ENCODE peak calls at places on chromosomes 13 and 19, in seven cellular contexts. Q is AG09309, F is heart right ventricle, L is brain microvascular endothelial cell, U is transverse colon, A is gastrocnemius medialis, M is ovary. S is an unnamed sample.

GRCh38 chr13:46926856-46927625 is 30.2 kb upstream of the HTR2A start:
- DNase-seq in L (no peak), Q (peak), M (no peak), U (no peak), F (no peak), A (no peak), S (no peak)

GRCh38 chr13:100306042-100306441 is 217.1 kb downstream of the PCCA start:
- DNase-seq in L (no peak), A (no peak), U (no peak), M (no peak), F (no peak), Q (no peak), S (no peak)

GRCh38 chr19:1705367-1705766 is 47.9 kb upstream of the ONECUT3 start:
- DNase-seq in M (no peak), L (no peak), U (no peak), F (no peak), A (no peak), Q (no peak), S (no peak)

GRCh38 chr13:78595458-78595818 is 7.9 kb downstream of the POU4F1 start:
- DNase-seq in M (no peak), U (no peak), Q (no peak), A (no peak), F (no peak), L (no peak), S (no peak)

GRCh38 chr13:37090912-37091311 is 14.6 kb downstream of the CSNK1A1L start:
- DNase-seq in Q (no peak), M (no peak), U (no peak), A (no peak), L (no peak), F (no peak), S (no peak)

GRCh38 chr13:59425211-59425721 is 738.5 kb downstream of the DIAPH3 start:
- DNase-seq in M (no peak), A (no peak), U (no peak), F (no peak), L (peak), Q (peak), S (no peak)

GRCh38 chr19:15124572-15125231 is 17.5 kb downstream of the SYDE1 start:
- DNase-seq in A (no peak), U (peak), Q (no peak), F (no peak), M (no peak), L (no peak), S (no peak)

GRCh38 chr19:38211779-38212178 is 12.2 kb downstream of the DPF1 start:
- DNase-seq in F (no peak), M (no peak), Q (no peak), A (no peak), U (no peak), L (no peak), S (no peak)

GRCh38 chr19:30086916-30087315 is 144.9 kb downstream of the URI1 start:
- DNase-seq in M (no peak), U (no peak), L (no peak), Q (no peak), F (no peak), A (no peak), S (no peak)

GRCh38 chr19:18768997-18769891 is 21.9 kb downstream of the COMP start:
- DNase-seq in A (peak), M (no peak), F (no peak), Q (no peak), U (peak), L (no peak), S (no peak)

GRCh38 chr13:100667894-100668293 is 6.7 kb downstream of the TMTC4 start:
- DNase-seq in Q (no peak), M (no peak), A (no peak), L (no peak), F (no peak), U (no peak), S (no peak)

GRCh38 chr13:45082964-45083363 is 37.3 kb upstream of the GTF2F2 start:
- DNase-seq in M (no peak), A (no peak), F (no peak), L (peak), U (no peak), Q (peak), S (peak)

GRCh38 chr13:44014501-44014900 is 134.8 kb downstream of the LACC1 start:
- DNase-seq in Q (no peak), M (no peak), A (no peak), L (no peak), U (no peak), F (no peak), S (no peak)

GRCh38 chr13:42821437-42821836 is 40.1 kb downstream of the FAM216B start:
- DNase-seq in U (no peak), A (no peak), F (no peak), Q (peak), M (no peak), L (peak), S (peak)

GRCh38 chr13:45195421-45195820 is 5.4 kb downstream of the KCTD4 start:
- DNase-seq in Q (no peak), F (no peak), U (no peak), A (no peak), M (no peak), L (no peak), S (no peak)

GRCh38 chr19:2047449-2048103 is 3.5 kb downstream of the MKNK2 start:
- DNase-seq in M (peak), L (no peak), U (peak), Q (no peak), A (peak), F (peak), S (peak)

GRCh38 chr19:5155586-5156210 is 184.9 kb downstream of the PTPRS start:
- DNase-seq in L (no peak), U (no peak), A (peak), M (no peak), Q (no peak), F (no peak), S (no peak)

GRCh38 chr13:100644328-100644727 is 30.3 kb downstream of the TMTC4 start:
- DNase-seq in L (no peak), Q (no peak), M (no peak), A (no peak), F (no peak), U (no peak), S (no peak)

GRCh38 chr19:10654610-10655456 is 687 bp downstream of the ILF3 start:
- DNase-seq in F (peak), Q (no peak), U (peak), M (peak), A (no peak), L (no peak), S (peak)

GRCh38 chr13:110044521-110045200 is 258.3 kb upstream of the IRS2 start:
- DNase-seq in F (no peak), Q (peak), A (no peak), U (no peak), M (no peak), L (no peak), S (no peak)

GRCh38 chr13:60328073-60328472 is 68.9 kb upstream of the TDRD3 start:
- DNase-seq in A (no peak), L (no peak), U (no peak), Q (no peak), M (no peak), F (no peak), S (no peak)

GRCh38 chr13:97976551-97977375 is 23.3 kb downstream of the IPO5 start:
- DNase-seq in U (peak), L (no peak), A (peak), F (peak), M (peak), Q (no peak), S (peak)

GRCh38 chr13:111901301-111901905 is 165.5 kb upstream of the SOX1 start:
- DNase-seq in M (no peak), Q (no peak), A (no peak), L (no peak), U (no peak), F (no peak), S (no peak)

GRCh38 chr13:29193083-29193482 is 372.9 kb downstream of the MTUS2 start:
- DNase-seq in M (no peak), L (no peak), U (no peak), Q (no peak), F (no peak), A (no peak), S (no peak)

GRCh38 chr13:99354371-99354951 is 47.3 kb upstream of the GPR183 start:
- DNase-seq in L (no peak), U (no peak), F (no peak), Q (no peak), A (no peak), M (no peak), S (no peak)

GRCh38 chr13:106562301-106562700 is 5.6 kb downstream of the ARGLU1 start:
- DNase-seq in U (no peak), L (no peak), F (no peak), A (no peak), M (no peak), Q (no peak), S (no peak)

GRCh38 chr13:65679240-65679639 is 1550.9 kb downstream of the PCDH9 start:
- DNase-seq in U (no peak), M (no peak), L (peak), A (no peak), Q (no peak), F (no peak), S (no peak)

GRCh38 chr13:21039097-21039800 is 22.1 kb downstream of the LATS2 start:
- DNase-seq in Q (no peak), L (no peak), U (no peak), A (no peak), M (no peak), F (no peak), S (no peak)

GRCh38 chr13:65914707-65915106 is 1315.4 kb downstream of the PCDH9 start:
- DNase-seq in M (no peak), Q (peak), L (peak), A (no peak), U (no peak), F (no peak), S (no peak)

GRCh38 chr19:5407356-5407755 is 47.9 kb upstream of the ZNRF4 start:
- DNase-seq in L (peak), U (no peak), F (no peak), Q (no peak), A (no peak), M (no peak), S (no peak)

GRCh38 chr13:114113961-114114360 is 18.5 kb downstream of the RASA3 start:
- DNase-seq in F (no peak), U (no peak), M (peak), A (peak), L (no peak), Q (no peak), S (no peak)

GRCh38 chr13:109131698-109132257 is 502.4 kb downstream of the MYO16 start:
- DNase-seq in A (no peak), F (no peak), U (no peak), L (peak), M (no peak), Q (peak), S (no peak)

GRCh38 chr13:74070065-74070464 is 64.1 kb downstream of the KLF12 start:
- DNase-seq in Q (no peak), A (no peak), L (no peak), U (no peak), M (no peak), F (no peak), S (no peak)

GRCh38 chr19:22595918-22596341 is 38.2 kb upstream of the ZNF492 start:
- DNase-seq in F (peak), L (no peak), A (no peak), Q (no peak), M (peak), U (no peak), S (no peak)

GRCh38 chr13:32650705-32651311 is 64.6 kb downstream of the PDS5B start:
- DNase-seq in U (peak), M (no peak), L (peak), A (peak), Q (peak), F (no peak), S (peak)

GRCh38 chr13:50672025-50672424 is 171.5 kb downstream of the DLEU7 start:
- DNase-seq in F (no peak), M (no peak), A (no peak), L (no peak), U (no peak), Q (no peak), S (no peak)

GRCh38 chr19:13118424-13119193 is 545 bp downstream of the NACC1 start:
- DNase-seq in F (peak), Q (no peak), L (no peak), M (peak), A (peak), U (no peak), S (peak)

GRCh38 chr19:49297403-49297802 is 27.6 kb downstream of the SLC6A16 start:
- DNase-seq in M (no peak), Q (no peak), L (peak), U (no peak), F (no peak), A (no peak), S (no peak)

GRCh38 chr13:67769987-67770341 is 539.8 kb upstream of the PCDH9 start:
- DNase-seq in A (no peak), M (no peak), L (no peak), Q (no peak), U (no peak), F (no peak), S (no peak)

GRCh38 chr13:101706651-101707050 is 254.2 kb downstream of the ITGBL1 start:
- DNase-seq in L (peak), M (no peak), Q (peak), F (no peak), A (peak), U (peak), S (peak)

GRCh38 chr19:34041922-34042521 is 130.3 kb upstream of the LSM14A start:
- DNase-seq in F (peak), M (peak), Q (peak), A (peak), L (peak), U (peak), S (peak)
- H3K4me3 ChIP-seq in F (no peak), M (no peak), Q (no peak), A (no peak), L (no peak), U (no peak), S (no peak)

GRCh38 chr19:47243364-47243775 is 12.4 kb upstream of the BBC3 start:
- DNase-seq in L (no peak), Q (no peak), M (no peak), F (no peak), A (no peak), U (no peak), S (no peak)
- H3K4me3 ChIP-seq in L (peak), Q (peak), M (no peak), F (peak), A (peak), U (no peak), S (peak)

GRCh38 chr19:35013047-35013819 is 13.1 kb downstream of the GRAMD1A start:
- DNase-seq in F (peak), L (peak), M (peak), Q (no peak), U (peak), A (peak), S (peak)
- H3K4me3 ChIP-seq in F (no peak), L (no peak), M (no peak), Q (no peak), U (no peak), A (no peak), S (no peak)

GRCh38 chr13:57632276-57633140 is 964 bp downstream of the PCDH17 start:
- DNase-seq in Q (no peak), M (no peak), U (no peak), L (no peak), A (no peak), F (peak), S (no peak)

GRCh38 chr13:57634829-57635165 is 3.3 kb downstream of the PCDH17 start:
- DNase-seq in U (no peak), M (peak), L (no peak), F (peak), A (no peak), Q (no peak), S (no peak)

GRCh38 chr13:57635541-57635940 is 4.0 kb downstream of the PCDH17 start:
- DNase-seq in A (no peak), M (no peak), F (no peak), U (no peak), L (no peak), Q (no peak), S (no peak)

GRCh38 chr13:57633141-57633949 is 1.8 kb downstream of the PCDH17 start:
- DNase-seq in F (peak), M (peak), Q (no peak), A (no peak), U (peak), L (no peak), S (no peak)

DNA sequence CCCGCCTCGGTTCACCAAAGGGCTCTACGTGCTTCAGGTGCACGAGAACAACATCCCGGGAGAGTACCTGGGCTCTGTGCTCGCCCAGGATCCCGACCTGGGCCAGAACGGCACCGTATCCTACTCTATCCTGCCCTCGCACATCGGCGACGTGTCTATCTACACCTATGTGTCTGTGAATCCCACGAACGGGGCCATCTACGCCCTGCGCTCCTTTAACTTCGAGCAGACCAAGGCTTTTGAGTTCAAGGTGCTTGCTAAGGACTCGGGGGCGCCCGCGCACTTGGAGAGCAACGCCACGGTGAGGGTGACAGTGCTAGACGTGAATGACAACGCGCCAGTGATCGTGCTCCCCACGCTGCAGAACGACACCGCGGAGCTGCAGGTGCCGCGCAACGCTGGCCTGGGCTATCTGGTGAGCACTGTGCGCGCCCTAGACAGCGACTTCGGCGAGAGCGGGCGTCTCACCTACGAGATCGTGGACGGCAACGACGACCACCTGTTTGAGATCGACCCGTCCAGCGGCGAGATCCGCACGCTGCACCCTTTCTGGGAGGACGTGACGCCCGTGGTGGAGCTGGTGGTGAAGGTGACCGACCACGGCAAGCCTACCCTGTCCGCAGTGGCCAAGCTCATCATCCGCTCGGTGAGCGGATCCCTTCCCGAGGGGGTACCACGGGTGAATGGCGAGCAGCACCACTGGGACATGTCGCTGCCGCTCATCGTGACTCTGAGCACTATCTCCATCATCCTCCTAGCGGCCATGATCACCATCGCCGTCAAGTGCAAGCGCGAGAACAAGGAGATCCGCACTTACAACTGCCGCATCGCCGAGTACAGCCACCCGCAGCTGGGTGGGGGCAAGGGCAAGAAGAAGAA is 2.6 kb downstream of the PCDH17 start:
- DNase-seq in A (no peak), L (no peak), U (no peak), Q (no peak), F (peak), M (peak), S (no peak)
- H3K4me3 ChIP-seq in A (peak), L (no peak), U (peak), Q (no peak), F (peak), M (peak), S (no peak)

GRCh38 chr19:33622505-33622808 is 704 bp downstream of the CHST8 start:
- DNase-seq in L (no peak), U (no peak), A (no peak), M (no peak), F (no peak), Q (no peak), S (no peak)
- H3K4me3 ChIP-seq in L (peak), U (no peak), A (peak), M (peak), F (peak), Q (no peak), S (no peak)

GRCh38 chr19:35639321-35639639 is 2.3 kb upstream of the ETV2 start:
- DNase-seq in U (no peak), Q (no peak), L (no peak), M (no peak), A (no peak), F (no peak), S (no peak)
- H3K4me3 ChIP-seq in U (no peak), Q (no peak), L (no peak), M (no peak), A (no peak), F (no peak), S (no peak)

DNA sequence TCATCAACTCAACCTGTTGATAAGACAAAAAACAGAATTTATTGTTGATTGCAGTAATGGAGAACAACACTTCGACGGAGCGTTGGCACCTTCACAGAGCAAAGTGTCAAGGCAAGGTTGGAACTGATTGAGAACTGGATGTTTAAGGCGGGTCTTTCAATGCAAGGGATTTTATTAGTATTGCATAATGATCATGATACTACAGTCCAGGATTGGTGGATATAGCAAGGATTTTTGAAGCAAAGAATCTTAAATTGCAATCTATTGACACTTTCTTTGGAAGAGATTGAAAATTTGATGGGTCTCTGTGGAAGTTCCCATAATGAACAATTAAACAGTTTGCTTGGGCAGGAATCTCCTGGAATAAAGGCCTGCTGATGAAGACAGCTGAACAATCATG is 632 bp upstream of the ZNF235 start:
- DNase-seq in A (no peak), U (no peak), L (no peak), Q (no peak), M (no peak), F (no peak), S (no peak)
- H3K4me3 ChIP-seq in A (peak), U (no peak), L (no peak), Q (no peak), M (no peak), F (peak), S (peak)

DNA sequence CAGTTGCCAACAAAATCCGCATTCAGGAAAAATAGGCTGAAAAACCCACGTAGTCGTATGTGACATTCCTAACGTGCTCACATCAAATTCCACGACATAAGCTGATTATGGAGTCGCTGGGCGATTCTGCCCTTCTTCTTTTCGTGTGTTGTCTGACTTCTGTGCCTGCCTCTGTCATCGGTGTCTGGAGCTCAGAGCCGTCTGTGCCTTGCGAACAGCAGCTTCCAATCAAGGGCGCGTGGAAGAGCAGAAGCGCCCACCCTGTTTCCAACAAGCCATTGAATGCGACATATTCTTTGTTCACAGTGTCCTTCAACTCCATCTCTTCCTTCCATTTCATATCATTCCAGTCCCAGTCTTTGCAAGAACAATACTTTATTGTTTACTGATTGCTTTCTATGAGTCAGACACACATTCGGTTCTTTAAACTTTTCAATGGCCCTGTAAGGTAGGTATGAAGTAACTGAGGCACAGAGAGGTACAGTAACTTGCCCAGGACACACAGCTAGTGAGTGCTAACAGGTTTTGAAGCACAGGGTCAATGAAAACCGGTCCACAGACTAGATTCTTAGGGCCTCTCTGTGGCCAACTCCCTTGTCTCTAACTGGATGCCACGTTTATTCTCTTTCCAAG is 8.1 kb upstream of the ZNF507 start:
- DNase-seq in M (no peak), U (no peak), L (no peak), Q (no peak), A (no peak), F (no peak), S (no peak)
- H3K4me3 ChIP-seq in M (no peak), U (no peak), L (no peak), Q (no peak), A (no peak), F (peak), S (no peak)